ENCODE peak calls at places on chromosomes 16 and 17, in nine cellular contexts. One of them, this sample, is unnamed.

GRCh38 chr16:50099957-50100648 is 34.3 kb downstream of the HEATR3 start:
- DNase-seq in kidney glomerular epithelial cell: no peak
- DNase-seq in GM10248: no peak
- DNase-seq in CD4-positive, alpha-beta T cell: no peak
- DNase-seq in T-cell: no peak
- DNase-seq in activated naive CD4-positive, alpha-beta T cell treated with Interleukin-2 at 50 U/mL for 16 hours: no peak
- DNase-seq in MV-4-11: no peak
- DNase-seq in gastrocnemius medialis: no peak
- DNase-seq in Kasumi-1: no peak
- DNase-seq in this sample: no peak

GRCh38 chr17:78532922-78533640 is 44.1 kb downstream of the DNAH17 start:
- DNase-seq in kidney glomerular epithelial cell: peak
- DNase-seq in GM10248: no peak
- DNase-seq in CD4-positive, alpha-beta T cell: no peak
- DNase-seq in T-cell: no peak
- DNase-seq in activated naive CD4-positive, alpha-beta T cell treated with Interleukin-2 at 50 U/mL for 16 hours: peak
- DNase-seq in MV-4-11: no peak
- DNase-seq in gastrocnemius medialis: no peak
- DNase-seq in Kasumi-1: no peak
- DNase-seq in this sample: no peak

GRCh38 chr17:82963104-82963950 is 116.1 kb upstream of the METRNL start:
- DNase-seq in kidney glomerular epithelial cell: peak
- DNase-seq in GM10248: peak
- DNase-seq in CD4-positive, alpha-beta T cell: peak
- DNase-seq in T-cell: no peak
- DNase-seq in activated naive CD4-positive, alpha-beta T cell treated with Interleukin-2 at 50 U/mL for 16 hours: no peak
- DNase-seq in MV-4-11: peak
- DNase-seq in gastrocnemius medialis: peak
- DNase-seq in Kasumi-1: peak
- DNase-seq in this sample: no peak

GRCh38 chr17:41678907-41679739 is 9.6 kb upstream of the EIF1 start:
- DNase-seq in kidney glomerular epithelial cell: peak
- DNase-seq in GM10248: no peak
- DNase-seq in CD4-positive, alpha-beta T cell: peak
- DNase-seq in T-cell: no peak
- DNase-seq in activated naive CD4-positive, alpha-beta T cell treated with Interleukin-2 at 50 U/mL for 16 hours: peak
- DNase-seq in MV-4-11: peak
- DNase-seq in gastrocnemius medialis: no peak
- DNase-seq in Kasumi-1: peak
- DNase-seq in this sample: peak

GRCh38 chr17:80742581-80743180 is 198.0 kb downstream of the RPTOR start:
- DNase-seq in kidney glomerular epithelial cell: no peak
- DNase-seq in GM10248: no peak
- DNase-seq in CD4-positive, alpha-beta T cell: no peak
- DNase-seq in T-cell: no peak
- DNase-seq in activated naive CD4-positive, alpha-beta T cell treated with Interleukin-2 at 50 U/mL for 16 hours: no peak
- DNase-seq in MV-4-11: no peak
- DNase-seq in gastrocnemius medialis: no peak
- DNase-seq in Kasumi-1: no peak
- DNase-seq in this sample: no peak

GRCh38 chr17:27327871-27328270 is 34.0 kb downstream of the WSB1 start:
- DNase-seq in kidney glomerular epithelial cell: no peak
- DNase-seq in GM10248: no peak
- DNase-seq in CD4-positive, alpha-beta T cell: no peak
- DNase-seq in T-cell: no peak
- DNase-seq in activated naive CD4-positive, alpha-beta T cell treated with Interleukin-2 at 50 U/mL for 16 hours: no peak
- DNase-seq in MV-4-11: no peak
- DNase-seq in gastrocnemius medialis: no peak
- DNase-seq in Kasumi-1: no peak
- DNase-seq in this sample: no peak

GRCh38 chr17:44677136-44677535 is 12.4 kb downstream of the CCDC43 start:
- DNase-seq in kidney glomerular epithelial cell: no peak
- DNase-seq in GM10248: no peak
- DNase-seq in CD4-positive, alpha-beta T cell: no peak
- DNase-seq in T-cell: no peak
- DNase-seq in activated naive CD4-positive, alpha-beta T cell treated with Interleukin-2 at 50 U/mL for 16 hours: no peak
- DNase-seq in MV-4-11: no peak
- DNase-seq in gastrocnemius medialis: no peak
- DNase-seq in Kasumi-1: no peak
- DNase-seq in this sample: no peak

GRCh38 chr17:7136266-7136877 is 21.8 kb upstream of the ASGR2 start:
- DNase-seq in kidney glomerular epithelial cell: peak
- DNase-seq in GM10248: peak
- DNase-seq in CD4-positive, alpha-beta T cell: peak
- DNase-seq in T-cell: peak
- DNase-seq in activated naive CD4-positive, alpha-beta T cell treated with Interleukin-2 at 50 U/mL for 16 hours: peak
- DNase-seq in MV-4-11: peak
- DNase-seq in gastrocnemius medialis: peak
- DNase-seq in Kasumi-1: peak
- DNase-seq in this sample: peak

GRCh38 chr17:20771104-20771503 is 191.6 kb downstream of the CDRT15L2 start:
- DNase-seq in kidney glomerular epithelial cell: no peak
- DNase-seq in GM10248: no peak
- DNase-seq in CD4-positive, alpha-beta T cell: no peak
- DNase-seq in T-cell: no peak
- DNase-seq in activated naive CD4-positive, alpha-beta T cell treated with Interleukin-2 at 50 U/mL for 16 hours: no peak
- DNase-seq in MV-4-11: no peak
- DNase-seq in gastrocnemius medialis: no peak
- DNase-seq in Kasumi-1: no peak
- DNase-seq in this sample: no peak

GRCh38 chr17:45410144-45411091 is 22.3 kb downstream of the ARHGAP27 start:
- DNase-seq in kidney glomerular epithelial cell: no peak
- DNase-seq in GM10248: peak
- DNase-seq in CD4-positive, alpha-beta T cell: peak
- DNase-seq in T-cell: peak
- DNase-seq in activated naive CD4-positive, alpha-beta T cell treated with Interleukin-2 at 50 U/mL for 16 hours: peak
- DNase-seq in MV-4-11: peak
- DNase-seq in gastrocnemius medialis: no peak
- DNase-seq in Kasumi-1: peak
- DNase-seq in this sample: no peak

GRCh38 chr16:8736123-8736680 is 61.2 kb downstream of the TMEM186 start:
- DNase-seq in kidney glomerular epithelial cell: no peak
- DNase-seq in GM10248: no peak
- DNase-seq in CD4-positive, alpha-beta T cell: no peak
- DNase-seq in T-cell: no peak
- DNase-seq in activated naive CD4-positive, alpha-beta T cell treated with Interleukin-2 at 50 U/mL for 16 hours: no peak
- DNase-seq in MV-4-11: no peak
- DNase-seq in gastrocnemius medialis: no peak
- DNase-seq in Kasumi-1: no peak
- DNase-seq in this sample: no peak

GRCh38 chr16:73298562-73298961 is 250.6 kb upstream of the ZFHX3 start:
- DNase-seq in kidney glomerular epithelial cell: peak
- DNase-seq in GM10248: no peak
- DNase-seq in CD4-positive, alpha-beta T cell: no peak
- DNase-seq in T-cell: no peak
- DNase-seq in activated naive CD4-positive, alpha-beta T cell treated with Interleukin-2 at 50 U/mL for 16 hours: no peak
- DNase-seq in MV-4-11: no peak
- DNase-seq in gastrocnemius medialis: no peak
- DNase-seq in Kasumi-1: no peak
- DNase-seq in this sample: no peak

GRCh38 chr17:78316867-78317816 is 42.7 kb downstream of the SOCS3 start:
- DNase-seq in kidney glomerular epithelial cell: peak
- DNase-seq in GM10248: peak
- DNase-seq in CD4-positive, alpha-beta T cell: no peak
- DNase-seq in T-cell: no peak
- DNase-seq in activated naive CD4-positive, alpha-beta T cell treated with Interleukin-2 at 50 U/mL for 16 hours: no peak
- DNase-seq in MV-4-11: peak
- DNase-seq in gastrocnemius medialis: no peak
- DNase-seq in Kasumi-1: peak
- DNase-seq in this sample: peak

GRCh38 chr16:31427441-31428276 is 501 bp downstream of the COX6A2 start:
- DNase-seq in kidney glomerular epithelial cell: peak
- DNase-seq in GM10248: peak
- DNase-seq in CD4-positive, alpha-beta T cell: peak
- DNase-seq in T-cell: peak
- DNase-seq in activated naive CD4-positive, alpha-beta T cell treated with Interleukin-2 at 50 U/mL for 16 hours: peak
- DNase-seq in MV-4-11: no peak
- DNase-seq in gastrocnemius medialis: peak
- DNase-seq in Kasumi-1: no peak
- DNase-seq in this sample: no peak

GRCh38 chr16:67673712-67674580 is 7.3 kb downstream of the C16orf86 start:
- DNase-seq in kidney glomerular epithelial cell: no peak
- DNase-seq in GM10248: no peak
- DNase-seq in CD4-positive, alpha-beta T cell: no peak
- DNase-seq in T-cell: no peak
- DNase-seq in activated naive CD4-positive, alpha-beta T cell treated with Interleukin-2 at 50 U/mL for 16 hours: no peak
- DNase-seq in MV-4-11: peak
- DNase-seq in gastrocnemius medialis: peak
- DNase-seq in Kasumi-1: peak
- DNase-seq in this sample: no peak

GRCh38 chr17:41835214-41835799 is 725 bp downstream of the NT5C3B start:
- DNase-seq in kidney glomerular epithelial cell: no peak
- DNase-seq in GM10248: no peak
- DNase-seq in CD4-positive, alpha-beta T cell: no peak
- DNase-seq in T-cell: no peak
- DNase-seq in activated naive CD4-positive, alpha-beta T cell treated with Interleukin-2 at 50 U/mL for 16 hours: no peak
- DNase-seq in MV-4-11: peak
- DNase-seq in gastrocnemius medialis: no peak
- DNase-seq in Kasumi-1: no peak
- DNase-seq in this sample: no peak

GRCh38 chr17:41919840-41920579 is 1.3 kb upstream of the ACLY start:
- DNase-seq in kidney glomerular epithelial cell: no peak
- DNase-seq in GM10248: no peak
- DNase-seq in CD4-positive, alpha-beta T cell: no peak
- DNase-seq in T-cell: no peak
- DNase-seq in activated naive CD4-positive, alpha-beta T cell treated with Interleukin-2 at 50 U/mL for 16 hours: no peak
- DNase-seq in MV-4-11: no peak
- DNase-seq in gastrocnemius medialis: peak
- DNase-seq in Kasumi-1: no peak
- DNase-seq in this sample: no peak

GRCh38 chr16:68444058-68444657 is 4.2 kb downstream of the SMPD3 start:
- DNase-seq in kidney glomerular epithelial cell: peak
- DNase-seq in GM10248: no peak
- DNase-seq in CD4-positive, alpha-beta T cell: no peak
- DNase-seq in T-cell: no peak
- DNase-seq in activated naive CD4-positive, alpha-beta T cell treated with Interleukin-2 at 50 U/mL for 16 hours: peak
- DNase-seq in MV-4-11: no peak
- DNase-seq in gastrocnemius medialis: no peak
- DNase-seq in Kasumi-1: peak
- DNase-seq in this sample: no peak

GRCh38 chr17:36823850-36824677 is 113.2 kb upstream of the LHX1 start:
- DNase-seq in kidney glomerular epithelial cell: no peak
- DNase-seq in GM10248: no peak
- DNase-seq in CD4-positive, alpha-beta T cell: no peak
- DNase-seq in T-cell: no peak
- DNase-seq in activated naive CD4-positive, alpha-beta T cell treated with Interleukin-2 at 50 U/mL for 16 hours: no peak
- DNase-seq in MV-4-11: no peak
- DNase-seq in gastrocnemius medialis: no peak
- DNase-seq in Kasumi-1: no peak
- DNase-seq in this sample: no peak

This sample was measured in GM12878.